ENCODE peak calls at places on chromosome 19, in six cellular contexts. N, P, G, R, C and A are unnamed samples.

GRCh38 chr19:2495651-2496316 is 19.9 kb downstream of the GADD45B start:
- DNase-seq in N (no peak), P (no peak), G (no peak), R (no peak), C (no peak), A (no peak)

GRCh38 chr19:53467138-53467502 is 413 bp upstream of the ZNF813 start:
- DNase-seq in N (no peak), P (peak; percentile 19), G (no peak), R (peak; percentile 53), C (no peak), A (no peak)

GRCh38 chr19:13764821-13765394 is 586 bp downstream of the MRI1 start:
- DNase-seq in N (no peak), P (peak; percentile 38), G (peak; percentile 58), R (peak; percentile 32), C (no peak), A (no peak)

GRCh38 chr19:35143818-35144217 is 763 bp downstream of the FXYD7 start:
- DNase-seq in N (no peak), P (no peak), G (no peak), R (no peak), C (no peak), A (no peak)

GRCh38 chr19:3625996-3626472 is 556 bp downstream of the CACTIN start:
- DNase-seq in N (no peak), P (no peak), G (no peak), R (no peak), C (no peak), A (no peak)

GRCh38 chr19:4814625-4815425 is 16.7 kb downstream of the TICAM1 start:
- DNase-seq in N (peak; percentile 51), P (no peak), G (no peak), R (no peak), C (no peak), A (no peak)

GRCh38 chr19:2235026-2235395 is 1.1 kb downstream of the PLEKHJ1 start:
- DNase-seq in N (no peak), P (no peak), G (no peak), R (no peak), C (no peak), A (no peak)

GRCh38 chr19:37082307-37082706 is 4.1 kb downstream of the ZNF420 start:
- DNase-seq in N (no peak), P (no peak), G (no peak), R (no peak), C (no peak), A (no peak)

GRCh38 chr19:47280183-47280797 is 5.6 kb downstream of the INAFM1 start:
- DNase-seq in N (peak; percentile 76), P (no peak), G (peak; percentile 89), R (peak; percentile 87), C (peak; percentile 48), A (no peak)

GRCh38 chr19:13150919-13151604 is 851 bp downstream of the IER2 start:
- DNase-seq in N (no peak), P (peak; percentile 47), G (no peak), R (no peak), C (no peak), A (no peak)

GRCh38 chr19:42433503-42434260 is 6.5 kb upstream of the LIPE start:
- DNase-seq in N (peak; percentile 90), P (peak; percentile 85), G (peak; percentile 86), R (peak; percentile 85), C (peak; percentile 37), A (no peak)

GRCh38 chr19:8702350-8702749 is 3.8 kb upstream of the ACTL9 start:
- DNase-seq in N (no peak), P (no peak), G (no peak), R (no peak), C (no peak), A (no peak)

GRCh38 chr19:16340092-16340491 is 15.5 kb downstream of the KLF2 start:
- DNase-seq in N (peak; percentile 39), P (no peak), G (no peak), R (no peak), C (no peak), A (no peak)

GRCh38 chr19:2761309-2761677 is 21.5 kb upstream of the SLC39A3 start:
- DNase-seq in N (no peak), P (no peak), G (no peak), R (no peak), C (no peak), A (no peak)

GRCh38 chr19:13082192-13083007 is 20.3 kb downstream of the LYL1 start:
- DNase-seq in N (peak; percentile 58), P (no peak), G (peak; percentile 74), R (peak; percentile 60), C (no peak), A (no peak)